ENCODE peak calls at places on chromosome 3, in seven cellular contexts. D is GM06990, W is ecto neural progenitor cell, H is A549, P is ELF-1, Q is adrenal gland, F is RWPE1. T is an unnamed sample.

GRCh38 chr3:31562525-31562924 is 29.8 kb downstream of the STT3B start:
- DNase-seq in H (no peak), F (no peak), P (peak; percentile 69), Q (no peak), D (no peak), W (peak; percentile 52), T (peak; percentile 25)

GRCh38 chr3:13881536-13882410 is 1.9 kb upstream of the WNT7A start:
- DNase-seq in W (peak; percentile 34), D (no peak), F (no peak), H (no peak), Q (peak; percentile 15), P (no peak), T (no peak)

GRCh38 chr3:10758304-10759037 is 57.6 kb upstream of the SLC6A11 start:
- DNase-seq in F (peak; percentile 76), H (peak; percentile 87), D (no peak), Q (peak; percentile 76), W (peak; percentile 77), P (peak; percentile 68), T (no peak)

GRCh38 chr3:89411211-89411610 is 303.8 kb downstream of the EPHA3 start:
- DNase-seq in H (no peak), W (no peak), F (no peak), D (no peak), P (no peak), Q (no peak), T (no peak)

GRCh38 chr3:45604999-45605398 is 10.4 kb downstream of the LIMD1 start:
- DNase-seq in H (no peak), W (no peak), D (no peak), Q (no peak), F (no peak), P (no peak), T (no peak)

GRCh38 chr3:141915766-141916165 is 39.3 kb downstream of the ATP1B3 start:
- DNase-seq in F (no peak), P (no peak), W (no peak), H (no peak), Q (no peak), D (no peak), T (no peak)

GRCh38 chr3:5331567-5332269 is 144.2 kb downstream of the EDEM1 start:
- DNase-seq in P (no peak), W (no peak), Q (no peak), D (no peak), F (no peak), H (no peak), T (no peak)

GRCh38 chr3:134377896-134378295 is 3.6 kb upstream of the AMOTL2 start:
- DNase-seq in F (no peak), H (no peak), Q (peak; percentile 30), D (no peak), P (no peak), W (no peak), T (no peak)

GRCh38 chr3:78268716-78269668 is 1229.1 kb downstream of the ROBO2 start:
- DNase-seq in P (peak; percentile 24), W (no peak), Q (no peak), F (no peak), D (no peak), H (no peak), T (no peak)

GRCh38 chr3:63872135-63872924 is 8.7 kb downstream of the ATXN7 start:
- DNase-seq in F (peak; percentile 49), W (no peak), D (no peak), H (no peak), Q (no peak), P (peak; percentile 15), T (no peak)

GRCh38 chr3:194343561-194343893 is 7.6 kb downstream of the CPN2 start:
- DNase-seq in Q (no peak), D (no peak), F (no peak), H (no peak), P (no peak), W (no peak), T (no peak)

GRCh38 chr3:127212231-127212630 is 19.3 kb downstream of the PRR23E start:
- DNase-seq in F (no peak), Q (no peak), D (no peak), P (no peak), W (peak; percentile 26), H (no peak), T (no peak)

GRCh38 chr3:135078283-135078682 is 283.2 kb downstream of the EPHB1 start:
- DNase-seq in W (peak; percentile 21), F (no peak), H (no peak), D (no peak), P (no peak), Q (no peak), T (no peak)

GRCh38 chr3:28206479-28206878 is 34.9 kb upstream of the CMC1 start:
- DNase-seq in H (no peak), Q (no peak), P (no peak), D (no peak), W (no peak), F (no peak), T (no peak)

GRCh38 chr3:179432021-179432420 is 19.2 kb downstream of the GNB4 start:
- DNase-seq in F (no peak), D (peak; percentile 38), W (no peak), Q (peak; percentile 55), H (no peak), P (no peak), T (no peak)

GRCh38 chr3:39850707-39851014 is 41.3 kb downstream of the MYRIP start:
- DNase-seq in W (no peak), F (no peak), P (no peak), D (no peak), H (no peak), Q (no peak), T (no peak)

GRCh38 chr3:145936986-145937385 is 224.0 kb downstream of the PLOD2 start:
- DNase-seq in F (no peak), H (no peak), P (no peak), W (no peak), Q (no peak), D (no peak), T (no peak)

GRCh38 chr3:53114412-53115074 is 15.7 kb downstream of the RFT1 start:
- DNase-seq in P (no peak), D (no peak), W (no peak), Q (no peak), F (peak; percentile 48), H (no peak), T (no peak)

GRCh38 chr3:56290376-56290775 is 177.9 kb downstream of the ERC2 start:
- DNase-seq in P (no peak), W (no peak), D (no peak), H (no peak), Q (no peak), F (no peak), T (no peak)

GRCh38 chr3:79178471-79178870 is 589.3 kb downstream of the ROBO1 start:
- DNase-seq in P (no peak), F (no peak), W (no peak), Q (no peak), H (no peak), D (no peak), T (no peak)

GRCh38 chr3:52055537-52056351 is 627 bp downstream of the DUSP7 start:
- DNase-seq in H (peak; percentile 23), F (no peak), P (peak; percentile 67), D (peak; percentile 80), W (peak; percentile 78), Q (peak; percentile 76), T (peak; percentile 24)

GRCh38 chr3:170149016-170149415 is 32.5 kb downstream of the PHC3 start:
- DNase-seq in Q (no peak), P (no peak), D (no peak), H (no peak), W (no peak), F (no peak), T (no peak)

GRCh38 chr3:58998476-58999117 is 51.2 kb downstream of the CFAP20DC start:
- DNase-seq in Q (peak; percentile 72), P (no peak), W (no peak), H (peak; percentile 64), D (no peak), F (peak; percentile 94), T (no peak)

GRCh38 chr3:197353867-197354180 is 55.4 kb upstream of the DLG1 start:
- DNase-seq in H (no peak), D (no peak), P (no peak), W (no peak), Q (no peak), F (no peak), T (no peak)

GRCh38 chr3:173065543-173065970 is 75.5 kb downstream of the SPATA16 start:
- DNase-seq in P (peak; percentile 84), F (peak; percentile 19), W (no peak), D (no peak), H (no peak), Q (no peak), T (no peak)

GRCh38 chr3:160001850-160002623 is 13.4 kb downstream of the IL12A start:
- DNase-seq in D (no peak), Q (no peak), W (no peak), H (no peak), P (no peak), F (no peak), T (no peak)